ENCODE peak calls at places on chromosomes 12 and 14, in ten cellular contexts. One of them, this sample, is unnamed.

GRCh38 chr14:21518725-21519124 is 7.4 kb downstream of the SALL2 start:
- DNase-seq in Peyer's patch: no peak
- DNase-seq in H7: no peak
- DNase-seq in brain microvascular endothelial cell: no peak
- DNase-seq in keratinocyte: no peak
- DNase-seq in psoas muscle: no peak
- DNase-seq in lower leg skin: no peak
- DNase-seq in stomach: no peak
- DNase-seq in IMR-90: no peak
- DNase-seq in OCI-LY7: no peak
- DNase-seq in this sample: no peak

GRCh38 chr14:52111583-52111982 is 42.7 kb upstream of the NID2 start:
- DNase-seq in Peyer's patch: no peak
- DNase-seq in H7: no peak
- DNase-seq in brain microvascular endothelial cell: peak; percentile 71
- DNase-seq in keratinocyte: peak; percentile 59
- DNase-seq in psoas muscle: no peak
- DNase-seq in lower leg skin: no peak
- DNase-seq in stomach: no peak
- DNase-seq in IMR-90: peak; percentile 87
- DNase-seq in OCI-LY7: no peak
- DNase-seq in this sample: no peak

GRCh38 chr12:3556716-3557115 is 65.7 kb downstream of the PRMT8 start:
- DNase-seq in Peyer's patch: no peak
- DNase-seq in H7: no peak
- DNase-seq in brain microvascular endothelial cell: no peak
- DNase-seq in keratinocyte: no peak
- DNase-seq in psoas muscle: no peak
- DNase-seq in lower leg skin: peak; percentile 74
- DNase-seq in stomach: no peak
- DNase-seq in IMR-90: no peak
- DNase-seq in OCI-LY7: no peak
- DNase-seq in this sample: no peak

GRCh38 chr14:24054324-24054641 is 2.5 kb downstream of the CARMIL3 start:
- DNase-seq in Peyer's patch: no peak
- DNase-seq in H7: peak; percentile 26
- DNase-seq in brain microvascular endothelial cell: no peak
- DNase-seq in keratinocyte: no peak
- DNase-seq in psoas muscle: no peak
- DNase-seq in lower leg skin: no peak
- DNase-seq in stomach: no peak
- DNase-seq in IMR-90: no peak
- DNase-seq in OCI-LY7: no peak
- DNase-seq in this sample: no peak

GRCh38 chr12:80222261-80222660 is 122.9 kb downstream of the OTOGL start:
- DNase-seq in Peyer's patch: no peak
- DNase-seq in H7: no peak
- DNase-seq in brain microvascular endothelial cell: peak; percentile 11
- DNase-seq in keratinocyte: no peak
- DNase-seq in psoas muscle: no peak
- DNase-seq in lower leg skin: no peak
- DNase-seq in stomach: no peak
- DNase-seq in IMR-90: peak; percentile 27
- DNase-seq in OCI-LY7: no peak
- DNase-seq in this sample: no peak

GRCh38 chr14:50768693-50769092 is 62.3 kb downstream of the NIN start:
- DNase-seq in Peyer's patch: no peak
- DNase-seq in H7: no peak
- DNase-seq in brain microvascular endothelial cell: peak; percentile 27
- DNase-seq in keratinocyte: no peak
- DNase-seq in psoas muscle: no peak
- DNase-seq in lower leg skin: no peak
- DNase-seq in stomach: no peak
- DNase-seq in IMR-90: peak; percentile 35
- DNase-seq in OCI-LY7: no peak
- DNase-seq in this sample: no peak

GRCh38 chr14:104553166-104554087 is 26.1 kb upstream of the C14orf180 start:
- DNase-seq in Peyer's patch: no peak
- DNase-seq in H7: peak; percentile 59
- DNase-seq in brain microvascular endothelial cell: no peak
- DNase-seq in keratinocyte: no peak
- DNase-seq in psoas muscle: peak; percentile 42
- DNase-seq in lower leg skin: peak; percentile 85
- DNase-seq in stomach: no peak
- DNase-seq in IMR-90: no peak
- DNase-seq in OCI-LY7: no peak
- DNase-seq in this sample: no peak

GRCh38 chr14:56199095-56199975 is 81.1 kb downstream of the PELI2 start:
- DNase-seq in Peyer's patch: no peak
- DNase-seq in H7: no peak
- DNase-seq in brain microvascular endothelial cell: peak; percentile 99
- DNase-seq in keratinocyte: no peak
- DNase-seq in psoas muscle: no peak
- DNase-seq in lower leg skin: no peak
- DNase-seq in stomach: no peak
- DNase-seq in IMR-90: peak; percentile 99
- DNase-seq in OCI-LY7: no peak
- DNase-seq in this sample: no peak

GRCh38 chr12:130162267-130162666 is at the start of gene FZD10:
- DNase-seq in Peyer's patch: no peak
- DNase-seq in H7: peak; percentile 96
- DNase-seq in brain microvascular endothelial cell: no peak
- DNase-seq in keratinocyte: no peak
- DNase-seq in psoas muscle: no peak
- DNase-seq in lower leg skin: peak; percentile 92
- DNase-seq in stomach: no peak
- DNase-seq in IMR-90: no peak
- DNase-seq in OCI-LY7: no peak
- DNase-seq in this sample: no peak

GRCh38 chr12:130158775-130159100 is 3.5 kb upstream of the FZD10 start:
- DNase-seq in Peyer's patch: no peak
- DNase-seq in H7: no peak
- DNase-seq in brain microvascular endothelial cell: no peak
- DNase-seq in keratinocyte: no peak
- DNase-seq in psoas muscle: no peak
- DNase-seq in lower leg skin: no peak
- DNase-seq in stomach: no peak
- DNase-seq in IMR-90: no peak
- DNase-seq in OCI-LY7: no peak
- DNase-seq in this sample: no peak

GRCh38 chr12:130160306-130160705 is 2.0 kb upstream of the FZD10 start:
- DNase-seq in Peyer's patch: no peak
- DNase-seq in H7: no peak
- DNase-seq in brain microvascular endothelial cell: no peak
- DNase-seq in keratinocyte: no peak
- DNase-seq in psoas muscle: no peak
- DNase-seq in lower leg skin: no peak
- DNase-seq in stomach: no peak
- DNase-seq in IMR-90: no peak
- DNase-seq in OCI-LY7: no peak
- DNase-seq in this sample: no peak

GRCh38 chr12:130161261-130162231 is 718 bp upstream of the FZD10 start:
- DNase-seq in Peyer's patch: no peak
- DNase-seq in H7: peak; percentile 90
- DNase-seq in brain microvascular endothelial cell: no peak
- DNase-seq in keratinocyte: no peak
- DNase-seq in psoas muscle: no peak
- DNase-seq in lower leg skin: peak; percentile 89
- DNase-seq in stomach: no peak
- DNase-seq in IMR-90: no peak
- DNase-seq in OCI-LY7: no peak
- DNase-seq in this sample: no peak

DNA sequence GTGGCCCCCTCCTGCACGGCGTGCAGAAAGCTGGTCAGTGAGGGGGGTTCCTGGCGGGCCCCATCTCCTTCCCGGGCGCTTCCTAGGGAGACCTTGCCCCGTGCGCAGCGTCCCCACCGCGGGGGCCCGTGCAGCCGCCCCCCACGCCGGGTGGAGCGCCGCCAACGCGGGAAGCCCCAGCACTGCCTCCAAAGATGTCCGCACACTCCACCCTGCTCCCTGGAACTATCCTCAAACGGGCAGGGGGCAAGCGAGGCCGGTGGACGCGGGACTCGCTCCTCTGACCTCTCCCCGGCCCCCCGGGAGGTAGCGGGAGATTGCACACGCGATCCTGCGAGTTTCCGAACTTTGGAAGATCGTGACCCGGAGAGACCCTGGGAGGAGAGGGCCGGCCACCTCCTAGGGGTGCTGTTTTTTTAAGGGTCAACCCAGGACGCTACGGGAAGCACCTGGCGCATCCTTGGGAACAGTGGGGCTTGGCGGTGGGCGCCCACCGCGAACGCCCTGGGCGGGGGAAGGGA is 1.5 kb upstream of the FZD10 start:
- DNase-seq in Peyer's patch: no peak
- DNase-seq in H7: peak; percentile 75
- DNase-seq in brain microvascular endothelial cell: no peak
- DNase-seq in keratinocyte: no peak
- DNase-seq in psoas muscle: no peak
- DNase-seq in lower leg skin: no peak
- DNase-seq in stomach: no peak
- DNase-seq in IMR-90: no peak
- DNase-seq in OCI-LY7: no peak
- DNase-seq in this sample: no peak
- H3K4me3 ChIP-seq in Peyer's patch: no peak overlapping the region
- H3K4me3 ChIP-seq in H7: peak overlapping the region; percentile 52
- H3K4me3 ChIP-seq in brain microvascular endothelial cell: no peak overlapping the region
- H3K4me3 ChIP-seq in keratinocyte: peak overlapping the region; percentile 86
- H3K4me3 ChIP-seq in psoas muscle: peak overlapping the region; percentile 58
- H3K4me3 ChIP-seq in lower leg skin: no peak overlapping the region
- H3K4me3 ChIP-seq in stomach: peak overlapping the region; percentile 47
- H3K4me3 ChIP-seq in IMR-90: no peak overlapping the region
- H3K4me3 ChIP-seq in OCI-LY7: no peak overlapping the region
- H3K4me3 ChIP-seq in this sample: no peak overlapping the region

GRCh38 chr12:115451785-115452736 is 768.1 kb upstream of the TBX3 start:
- DNase-seq in Peyer's patch: no peak
- DNase-seq in H7: peak; percentile 90
- DNase-seq in brain microvascular endothelial cell: no peak
- DNase-seq in keratinocyte: no peak
- DNase-seq in psoas muscle: peak; percentile 50
- DNase-seq in lower leg skin: no peak
- DNase-seq in stomach: peak; percentile 63
- DNase-seq in IMR-90: peak; percentile 10
- DNase-seq in OCI-LY7: no peak
- DNase-seq in this sample: no peak
- H3K4me3 ChIP-seq in Peyer's patch: no peak overlapping the region
- H3K4me3 ChIP-seq in H7: peak overlapping the region; percentile 48
- H3K4me3 ChIP-seq in brain microvascular endothelial cell: peak overlapping the region; percentile 33
- H3K4me3 ChIP-seq in keratinocyte: no peak overlapping the region
- H3K4me3 ChIP-seq in psoas muscle: peak overlapping the region; percentile 59
- H3K4me3 ChIP-seq in lower leg skin: no peak overlapping the region
- H3K4me3 ChIP-seq in stomach: peak overlapping the region; percentile 35
- H3K4me3 ChIP-seq in IMR-90: peak overlapping the region; percentile 30
- H3K4me3 ChIP-seq in OCI-LY7: no peak overlapping the region
- H3K4me3 ChIP-seq in this sample: no peak overlapping the region

GRCh38 chr14:35401853-35402252 is 2.7 kb downstream of the NFKBIA start:
- DNase-seq in Peyer's patch: no peak
- DNase-seq in H7: no peak
- DNase-seq in brain microvascular endothelial cell: no peak
- DNase-seq in keratinocyte: no peak
- DNase-seq in psoas muscle: peak; percentile 56
- DNase-seq in lower leg skin: no peak
- DNase-seq in stomach: no peak
- DNase-seq in IMR-90: peak; percentile 54
- DNase-seq in OCI-LY7: no peak
- DNase-seq in this sample: peak; percentile 15

GRCh38 chr14:35401422-35401729 is 3.2 kb downstream of the NFKBIA start:
- DNase-seq in Peyer's patch: no peak
- DNase-seq in H7: no peak
- DNase-seq in brain microvascular endothelial cell: no peak
- DNase-seq in keratinocyte: no peak
- DNase-seq in psoas muscle: no peak
- DNase-seq in lower leg skin: no peak
- DNase-seq in stomach: no peak
- DNase-seq in IMR-90: no peak
- DNase-seq in OCI-LY7: no peak
- DNase-seq in this sample: no peak

GRCh38 chr14:35402323-35403084 is 2.0 kb downstream of the NFKBIA start:
- DNase-seq in Peyer's patch: peak; percentile 55
- DNase-seq in H7: no peak
- DNase-seq in brain microvascular endothelial cell: no peak
- DNase-seq in keratinocyte: no peak
- DNase-seq in psoas muscle: peak; percentile 66
- DNase-seq in lower leg skin: no peak
- DNase-seq in stomach: no peak
- DNase-seq in IMR-90: peak; percentile 56
- DNase-seq in OCI-LY7: peak; percentile 15
- DNase-seq in this sample: peak; percentile 12

GRCh38 chr14:35399083-35399807 is 5.3 kb downstream of the NFKBIA start:
- DNase-seq in Peyer's patch: no peak
- DNase-seq in H7: no peak
- DNase-seq in brain microvascular endothelial cell: no peak
- DNase-seq in keratinocyte: no peak
- DNase-seq in psoas muscle: peak; percentile 47
- DNase-seq in lower leg skin: no peak
- DNase-seq in stomach: no peak
- DNase-seq in IMR-90: no peak
- DNase-seq in OCI-LY7: no peak
- DNase-seq in this sample: peak; percentile 24

DNA sequence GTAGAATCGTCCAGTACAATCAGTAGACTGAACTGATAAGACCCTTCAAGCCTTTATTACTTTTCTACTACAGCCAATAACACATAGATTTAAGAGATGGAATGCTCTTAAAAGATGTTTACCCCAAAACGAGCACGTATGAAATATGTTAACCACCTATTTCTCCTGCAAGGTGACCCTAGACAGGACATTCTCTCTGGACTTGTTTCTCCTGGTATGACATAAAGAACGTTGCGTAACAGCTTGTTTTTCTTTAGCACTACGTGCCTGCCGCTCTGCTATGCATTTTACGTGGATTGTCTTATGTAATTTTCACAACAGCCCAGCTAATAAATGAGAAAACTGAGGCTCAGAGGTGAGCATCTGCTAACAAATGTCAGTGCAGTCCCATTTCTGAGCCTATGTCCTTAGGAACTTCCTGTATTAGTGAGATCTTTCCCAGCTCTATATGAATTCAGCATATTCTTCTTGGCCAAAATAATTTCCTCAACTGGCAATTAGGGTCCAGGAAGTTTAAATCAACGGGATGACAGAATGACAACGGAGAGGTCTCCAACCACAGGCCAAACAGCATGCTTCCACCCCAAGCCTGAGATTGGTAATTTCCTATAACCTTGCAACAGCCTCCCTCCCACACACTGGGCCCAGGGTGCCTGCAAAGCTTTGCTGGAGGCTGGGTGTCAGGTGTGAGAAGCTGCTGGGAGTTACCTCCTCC is 3.7 kb downstream of the NFKBIA start:
- DNase-seq in Peyer's patch: no peak
- DNase-seq in H7: no peak
- DNase-seq in brain microvascular endothelial cell: no peak
- DNase-seq in keratinocyte: no peak
- DNase-seq in psoas muscle: peak; percentile 55
- DNase-seq in lower leg skin: no peak
- DNase-seq in stomach: no peak
- DNase-seq in IMR-90: no peak
- DNase-seq in OCI-LY7: no peak
- DNase-seq in this sample: peak; percentile 49
- H3K4me3 ChIP-seq in Peyer's patch: peak overlapping the region; percentile 97
- H3K4me3 ChIP-seq in H7: no peak overlapping the region
- H3K4me3 ChIP-seq in brain microvascular endothelial cell: no peak overlapping the region
- H3K4me3 ChIP-seq in keratinocyte: no peak overlapping the region
- H3K4me3 ChIP-seq in psoas muscle: peak overlapping the region; percentile 98
- H3K4me3 ChIP-seq in lower leg skin: peak overlapping the region; percentile 7
- H3K4me3 ChIP-seq in stomach: peak overlapping the region; percentile 85
- H3K4me3 ChIP-seq in IMR-90: no peak overlapping the region
- H3K4me3 ChIP-seq in OCI-LY7: no peak overlapping the region
- H3K4me3 ChIP-seq in this sample: peak overlapping the region; percentile 81

GRCh38 chr12:124370384-124370783 is 75.5 kb downstream of the RFLNA start:
- DNase-seq in Peyer's patch: no peak
- DNase-seq in H7: no peak
- DNase-seq in brain microvascular endothelial cell: no peak
- DNase-seq in keratinocyte: no peak
- DNase-seq in psoas muscle: no peak
- DNase-seq in lower leg skin: no peak
- DNase-seq in stomach: no peak
- DNase-seq in IMR-90: no peak
- DNase-seq in OCI-LY7: no peak
- DNase-seq in this sample: no peak

GRCh38 chr12:124370851-124371250 is 76.0 kb downstream of the RFLNA start:
- DNase-seq in Peyer's patch: no peak
- DNase-seq in H7: no peak
- DNase-seq in brain microvascular endothelial cell: no peak
- DNase-seq in keratinocyte: no peak
- DNase-seq in psoas muscle: no peak
- DNase-seq in lower leg skin: no peak
- DNase-seq in stomach: no peak
- DNase-seq in IMR-90: no peak
- DNase-seq in OCI-LY7: no peak
- DNase-seq in this sample: no peak

GRCh38 chr12:124368421-124369032 is 73.6 kb downstream of the RFLNA start:
- DNase-seq in Peyer's patch: no peak
- DNase-seq in H7: no peak
- DNase-seq in brain microvascular endothelial cell: no peak
- DNase-seq in keratinocyte: no peak
- DNase-seq in psoas muscle: no peak
- DNase-seq in lower leg skin: no peak
- DNase-seq in stomach: no peak
- DNase-seq in IMR-90: no peak
- DNase-seq in OCI-LY7: no peak
- DNase-seq in this sample: no peak

GRCh38 chr12:124369901-124370378 is 75.0 kb downstream of the RFLNA start:
- DNase-seq in Peyer's patch: no peak
- DNase-seq in H7: no peak
- DNase-seq in brain microvascular endothelial cell: no peak
- DNase-seq in keratinocyte: no peak
- DNase-seq in psoas muscle: no peak
- DNase-seq in lower leg skin: no peak
- DNase-seq in stomach: no peak
- DNase-seq in IMR-90: no peak
- DNase-seq in OCI-LY7: no peak
- DNase-seq in this sample: no peak

GRCh38 chr12:124369055-124369900 is 74.4 kb downstream of the RFLNA start:
- DNase-seq in Peyer's patch: peak; percentile 20
- DNase-seq in H7: no peak
- DNase-seq in brain microvascular endothelial cell: peak; percentile 74
- DNase-seq in keratinocyte: no peak
- DNase-seq in psoas muscle: peak; percentile 99
- DNase-seq in lower leg skin: peak; percentile 96
- DNase-seq in stomach: peak; percentile 96
- DNase-seq in IMR-90: peak; percentile 92
- DNase-seq in OCI-LY7: no peak
- DNase-seq in this sample: no peak
- H3K4me3 ChIP-seq in Peyer's patch: no peak overlapping the region
- H3K4me3 ChIP-seq in H7: no peak overlapping the region
- H3K4me3 ChIP-seq in brain microvascular endothelial cell: no peak overlapping the region
- H3K4me3 ChIP-seq in keratinocyte: no peak overlapping the region
- H3K4me3 ChIP-seq in psoas muscle: peak overlapping the region; percentile 35
- H3K4me3 ChIP-seq in lower leg skin: no peak overlapping the region
- H3K4me3 ChIP-seq in stomach: no peak overlapping the region
- H3K4me3 ChIP-seq in IMR-90: no peak overlapping the region
- H3K4me3 ChIP-seq in OCI-LY7: no peak overlapping the region
- H3K4me3 ChIP-seq in this sample: no peak overlapping the region

This sample was measured in effector memory CD4-positive, alpha-beta T cell.